ENCODE peak calls at places on chromosomes 13 and 19, in five cellular contexts. N, R, Q, W and T are unnamed samples.

GRCh38 chr19:17026706-17027427 is at the start of gene CPAMD8:
- DNase-seq in N (no peak), R (no peak), Q (no peak), W (no peak), T (no peak)

GRCh38 chr13:29707876-29708543 is 112.5 kb upstream of the SLC7A1 start:
- DNase-seq in N (no peak), W (no peak), Q (peak; percentile 58), R (peak; percentile 32), T (no peak)

GRCh38 chr19:47663435-47663910 is 49.7 kb upstream of the EHD2 start:
- DNase-seq in Q (peak; percentile 60), N (no peak), R (peak; percentile 31), W (peak; percentile 91), T (no peak)

GRCh38 chr19:30360378-30361106 is 11.6 kb upstream of the ZNF536 start:
- DNase-seq in Q (no peak), N (no peak), R (no peak), W (no peak), T (no peak)

GRCh38 chr13:106362637-106363036 is 172.8 kb downstream of the EFNB2 start:
- DNase-seq in Q (peak; percentile 17), R (no peak), N (no peak), W (no peak), T (no peak)

GRCh38 chr13:90302113-90302512 is 1045.4 kb upstream of the MIR17HG start:
- DNase-seq in Q (no peak), R (no peak), N (no peak), W (peak; percentile 42), T (no peak)

GRCh38 chr19:3595521-3596061 is 10.3 kb downstream of the GIPC3 start:
- DNase-seq in R (no peak), W (no peak), Q (no peak), N (no peak), T (no peak)

GRCh38 chr19:4722671-4723464 is 774 bp downstream of the DPP9 start:
- DNase-seq in W (no peak), Q (peak; percentile 64), R (no peak), N (no peak), T (no peak)

GRCh38 chr19:48959341-48960239 is 4.9 kb downstream of the BAX start:
- DNase-seq in R (peak; percentile 55), Q (no peak), W (no peak), N (no peak), T (no peak)

GRCh38 chr13:79405501-79405830 is 589 bp downstream of the RBM26 start:
- DNase-seq in W (no peak), N (no peak), Q (peak; percentile 45), R (peak; percentile 25), T (no peak)

GRCh38 chr19:3100331-3100730 is 6.2 kb downstream of the GNA11 start:
- DNase-seq in W (no peak), N (no peak), Q (no peak), R (no peak), T (no peak)

GRCh38 chr19:10577951-10578350 is 9.2 kb downstream of the AP1M2 start:
- DNase-seq in Q (no peak), N (no peak), R (no peak), W (no peak), T (no peak)

GRCh38 chr19:39543477-39543857 is 3.5 kb upstream of the EID2 start:
- DNase-seq in Q (peak; percentile 47), W (no peak), R (no peak), N (no peak), T (no peak)

GRCh38 chr13:25489238-25489637 is 117.5 kb downstream of the ATP8A2 start:
- DNase-seq in W (no peak), N (no peak), Q (no peak), R (no peak), T (no peak)

GRCh38 chr19:18846862-18847515 is 15.2 kb downstream of the UPF1 start:
- DNase-seq in W (peak; percentile 56), Q (peak; percentile 67), R (peak; percentile 62), N (peak; percentile 66), T (peak; percentile 73)

GRCh38 chr19:46040952-46041500 is at the start of gene IGFL4:
- DNase-seq in Q (peak; percentile 54), W (no peak), N (no peak), R (peak; percentile 41), T (no peak)

GRCh38 chr19:35755550-35756371 is 1.1 kb downstream of the HSPB6 start:
- DNase-seq in Q (no peak), W (no peak), R (no peak), N (peak; percentile 90), T (no peak)

GRCh38 chr13:46492946-46493345 is 60.0 kb upstream of the LRCH1 start:
- DNase-seq in R (peak; percentile 43), W (peak; percentile 49), N (no peak), Q (peak; percentile 29), T (no peak)

DNA sequence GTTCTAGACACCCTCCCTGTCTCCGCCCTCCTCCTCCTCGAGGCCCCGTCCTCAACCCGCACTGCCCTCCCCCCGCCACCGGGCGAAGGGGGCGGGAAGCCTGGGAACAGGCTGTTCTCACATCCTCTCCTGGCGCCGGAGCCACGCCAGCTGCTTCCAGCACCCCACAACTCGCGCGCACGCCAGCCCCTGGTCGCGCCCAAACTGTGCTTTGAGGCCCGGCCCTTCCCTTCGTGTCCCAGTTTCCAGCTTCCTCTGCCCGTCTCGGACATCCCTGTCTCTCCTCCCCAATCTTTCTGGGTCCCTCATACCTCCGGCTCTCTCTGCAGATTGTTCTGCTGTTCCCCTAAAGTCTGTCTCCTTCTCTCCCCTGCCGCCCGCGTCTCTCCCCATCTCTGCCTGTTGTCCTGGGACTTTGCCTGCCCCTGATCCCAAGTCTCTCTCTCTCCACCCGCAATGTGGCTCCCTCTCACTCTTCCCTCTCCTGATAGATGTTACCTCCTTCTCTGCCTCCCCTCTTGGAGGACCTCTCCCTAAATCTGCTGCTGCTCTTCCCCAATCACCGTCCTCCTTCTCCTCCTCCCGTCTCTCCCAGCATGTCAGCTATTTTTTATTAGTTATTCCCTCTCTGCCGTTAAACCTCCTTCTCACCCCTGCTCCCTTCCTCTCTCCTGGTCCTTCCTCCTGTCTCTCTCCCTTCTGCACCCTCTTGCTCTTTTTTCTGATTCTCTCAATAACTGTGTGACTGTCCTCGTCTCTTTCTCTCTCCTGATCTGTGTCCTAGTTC is 14.2 kb downstream of the DPF1 start:
- DNase-seq in R (no peak), N (peak; percentile 66), W (no peak), Q (no peak), T (peak; percentile 39)
- TF ChIP-seq CTCF in R (no peak), N (no peak), W (no peak), Q (no peak), T (no peak)

GRCh38 chr13:55244991-55245644 is 1895.6 kb upstream of the PRR20A start:
- DNase-seq in N (no peak), W (no peak), Q (no peak), R (peak; percentile 2), T (no peak)
- TF ChIP-seq CTCF in N (no peak), W (peak; percentile 42), Q (peak; percentile 14), R (no peak), T (no peak)

GRCh38 chr19:51327066-51327985 is 14.6 kb downstream of the VSIG10L start:
- DNase-seq in N (no peak), W (no peak), R (peak; percentile 85), Q (peak; percentile 75), T (no peak)
- TF ChIP-seq CTCF in N (no peak), W (no peak), R (peak; percentile 39), Q (peak; percentile 38), T (no peak)

DNA sequence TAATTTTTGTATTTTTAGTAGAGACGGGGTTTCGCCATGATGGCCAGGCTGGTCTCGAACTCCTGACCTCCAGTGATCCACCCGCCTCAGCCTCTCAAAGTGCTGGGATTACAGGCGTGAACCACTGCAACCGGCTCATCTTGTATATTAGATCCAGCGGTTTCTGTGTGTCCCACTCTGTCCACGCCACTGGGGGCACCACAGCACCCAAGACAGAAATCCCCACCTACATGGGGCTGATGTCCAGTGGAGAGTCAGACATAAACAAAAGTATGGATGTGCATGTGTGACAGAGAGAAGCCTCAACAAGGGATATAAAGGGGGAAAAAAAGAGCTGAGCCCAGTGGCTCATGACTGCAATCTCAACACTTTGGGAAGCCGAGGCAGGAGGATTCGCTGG is 65.8 kb upstream of the ADGRE5 start:
- DNase-seq in R (no peak), W (no peak), Q (no peak), N (no peak), T (no peak)
- TF ChIP-seq CTCF in R (no peak), W (peak; percentile 19), Q (no peak), N (no peak), T (no peak)